ENCODE peak calls at places on chromosomes 13 and 19, in six cellular contexts. One of them, this sample, is unnamed.

GRCh38 chr13:47126432-47126831 is 229.6 kb upstream of the HTR2A start:
- DNase-seq in endothelial cell: no peak
- DNase-seq in stimulated activated CD8-positive, alpha-beta memory T cell treated with anti-CD3 and anti-CD28 coated beads, Interleukin-2, amount 100 ng/mL, for 1 hour: no peak
- DNase-seq in WTC11: no peak
- DNase-seq in GM20000: no peak
- DNase-seq in A172: no peak
- DNase-seq in this sample: no peak

GRCh38 chr19:4379383-4380253 is 20.7 kb downstream of the SH3GL1 start:
- DNase-seq in endothelial cell: no peak
- DNase-seq in stimulated activated CD8-positive, alpha-beta memory T cell treated with anti-CD3 and anti-CD28 coated beads, Interleukin-2, amount 100 ng/mL, for 1 hour: no peak
- DNase-seq in WTC11: no peak
- DNase-seq in GM20000: peak
- DNase-seq in A172: peak
- DNase-seq in this sample: peak

GRCh38 chr19:48543121-48543710 is 8.8 kb upstream of the SULT2B1 start:
- DNase-seq in endothelial cell: no peak
- DNase-seq in stimulated activated CD8-positive, alpha-beta memory T cell treated with anti-CD3 and anti-CD28 coated beads, Interleukin-2, amount 100 ng/mL, for 1 hour: no peak
- DNase-seq in WTC11: no peak
- DNase-seq in GM20000: no peak
- DNase-seq in A172: peak
- DNase-seq in this sample: peak

GRCh38 chr19:29596885-29597525 is 9.1 kb upstream of the POP4 start:
- DNase-seq in endothelial cell: peak
- DNase-seq in stimulated activated CD8-positive, alpha-beta memory T cell treated with anti-CD3 and anti-CD28 coated beads, Interleukin-2, amount 100 ng/mL, for 1 hour: no peak
- DNase-seq in WTC11: no peak
- DNase-seq in GM20000: no peak
- DNase-seq in A172: peak
- DNase-seq in this sample: no peak

GRCh38 chr13:53201454-53202225 is 173.0 kb downstream of the OLFM4 start:
- DNase-seq in endothelial cell: peak
- DNase-seq in stimulated activated CD8-positive, alpha-beta memory T cell treated with anti-CD3 and anti-CD28 coated beads, Interleukin-2, amount 100 ng/mL, for 1 hour: no peak
- DNase-seq in WTC11: peak
- DNase-seq in GM20000: no peak
- DNase-seq in A172: no peak
- DNase-seq in this sample: no peak

GRCh38 chr13:49638416-49639072 is 10.2 kb downstream of the ARL11 start:
- DNase-seq in endothelial cell: no peak
- DNase-seq in stimulated activated CD8-positive, alpha-beta memory T cell treated with anti-CD3 and anti-CD28 coated beads, Interleukin-2, amount 100 ng/mL, for 1 hour: no peak
- DNase-seq in WTC11: no peak
- DNase-seq in GM20000: no peak
- DNase-seq in A172: no peak
- DNase-seq in this sample: no peak

GRCh38 chr13:32427852-32428580 is at the start of gene N4BP2L1:
- DNase-seq in endothelial cell: peak
- DNase-seq in stimulated activated CD8-positive, alpha-beta memory T cell treated with anti-CD3 and anti-CD28 coated beads, Interleukin-2, amount 100 ng/mL, for 1 hour: peak
- DNase-seq in WTC11: peak
- DNase-seq in GM20000: peak
- DNase-seq in A172: peak
- DNase-seq in this sample: no peak

GRCh38 chr19:11111117-11111770 is 22.0 kb downstream of the LDLR start:
- DNase-seq in endothelial cell: no peak
- DNase-seq in stimulated activated CD8-positive, alpha-beta memory T cell treated with anti-CD3 and anti-CD28 coated beads, Interleukin-2, amount 100 ng/mL, for 1 hour: no peak
- DNase-seq in WTC11: no peak
- DNase-seq in GM20000: no peak
- DNase-seq in A172: no peak
- DNase-seq in this sample: no peak

GRCh38 chr13:64643066-64643465 is 2587.1 kb downstream of the PCDH9 start:
- DNase-seq in endothelial cell: no peak
- DNase-seq in stimulated activated CD8-positive, alpha-beta memory T cell treated with anti-CD3 and anti-CD28 coated beads, Interleukin-2, amount 100 ng/mL, for 1 hour: no peak
- DNase-seq in WTC11: no peak
- DNase-seq in GM20000: no peak
- DNase-seq in A172: no peak
- DNase-seq in this sample: no peak

GRCh38 chr19:55472463-55472862 is 4.0 kb upstream of the ZNF628 start:
- DNase-seq in endothelial cell: no peak
- DNase-seq in stimulated activated CD8-positive, alpha-beta memory T cell treated with anti-CD3 and anti-CD28 coated beads, Interleukin-2, amount 100 ng/mL, for 1 hour: no peak
- DNase-seq in WTC11: no peak
- DNase-seq in GM20000: no peak
- DNase-seq in A172: peak
- DNase-seq in this sample: peak

GRCh38 chr13:111494641-111495040 is 174.2 kb downstream of the TEX29 start:
- DNase-seq in endothelial cell: no peak
- DNase-seq in stimulated activated CD8-positive, alpha-beta memory T cell treated with anti-CD3 and anti-CD28 coated beads, Interleukin-2, amount 100 ng/mL, for 1 hour: no peak
- DNase-seq in WTC11: no peak
- DNase-seq in GM20000: no peak
- DNase-seq in A172: no peak
- DNase-seq in this sample: no peak

GRCh38 chr19:46372901-46373572 is 26.1 kb downstream of the PPP5C start:
- DNase-seq in endothelial cell: peak
- DNase-seq in stimulated activated CD8-positive, alpha-beta memory T cell treated with anti-CD3 and anti-CD28 coated beads, Interleukin-2, amount 100 ng/mL, for 1 hour: no peak
- DNase-seq in WTC11: peak
- DNase-seq in GM20000: no peak
- DNase-seq in A172: peak
- DNase-seq in this sample: peak

GRCh38 chr19:35513231-35513974 is at the start of gene DMKN:
- DNase-seq in endothelial cell: no peak
- DNase-seq in stimulated activated CD8-positive, alpha-beta memory T cell treated with anti-CD3 and anti-CD28 coated beads, Interleukin-2, amount 100 ng/mL, for 1 hour: no peak
- DNase-seq in WTC11: no peak
- DNase-seq in GM20000: no peak
- DNase-seq in A172: no peak
- DNase-seq in this sample: peak

GRCh38 chr13:27293051-27293691 is 22.5 kb downstream of the RASL11A start:
- DNase-seq in endothelial cell: no peak
- DNase-seq in stimulated activated CD8-positive, alpha-beta memory T cell treated with anti-CD3 and anti-CD28 coated beads, Interleukin-2, amount 100 ng/mL, for 1 hour: no peak
- DNase-seq in WTC11: no peak
- DNase-seq in GM20000: no peak
- DNase-seq in A172: no peak
- DNase-seq in this sample: no peak

GRCh38 chr19:57437931-57438330 is 2.8 kb downstream of the ZNF749 start:
- DNase-seq in endothelial cell: no peak
- DNase-seq in stimulated activated CD8-positive, alpha-beta memory T cell treated with anti-CD3 and anti-CD28 coated beads, Interleukin-2, amount 100 ng/mL, for 1 hour: no peak
- DNase-seq in WTC11: no peak
- DNase-seq in GM20000: no peak
- DNase-seq in A172: no peak
- DNase-seq in this sample: no peak

GRCh38 chr13:76222511-76222910 is 586.4 kb downstream of the LMO7 start:
- DNase-seq in endothelial cell: no peak
- DNase-seq in stimulated activated CD8-positive, alpha-beta memory T cell treated with anti-CD3 and anti-CD28 coated beads, Interleukin-2, amount 100 ng/mL, for 1 hour: no peak
- DNase-seq in WTC11: no peak
- DNase-seq in GM20000: no peak
- DNase-seq in A172: no peak
- DNase-seq in this sample: no peak

GRCh38 chr13:38366954-38367645 is 17.4 kb downstream of the UFM1 start:
- DNase-seq in endothelial cell: no peak
- DNase-seq in stimulated activated CD8-positive, alpha-beta memory T cell treated with anti-CD3 and anti-CD28 coated beads, Interleukin-2, amount 100 ng/mL, for 1 hour: no peak
- DNase-seq in WTC11: no peak
- DNase-seq in GM20000: no peak
- DNase-seq in A172: peak
- DNase-seq in this sample: no peak

GRCh38 chr13:51679616-51680015 is 95.4 kb downstream of the WDFY2 start:
- DNase-seq in endothelial cell: no peak
- DNase-seq in stimulated activated CD8-positive, alpha-beta memory T cell treated with anti-CD3 and anti-CD28 coated beads, Interleukin-2, amount 100 ng/mL, for 1 hour: no peak
- DNase-seq in WTC11: no peak
- DNase-seq in GM20000: no peak
- DNase-seq in A172: no peak
- DNase-seq in this sample: no peak

GRCh38 chr13:67134322-67135129 is 95.6 kb downstream of the PCDH9 start:
- DNase-seq in endothelial cell: no peak
- DNase-seq in stimulated activated CD8-positive, alpha-beta memory T cell treated with anti-CD3 and anti-CD28 coated beads, Interleukin-2, amount 100 ng/mL, for 1 hour: no peak
- DNase-seq in WTC11: no peak
- DNase-seq in GM20000: no peak
- DNase-seq in A172: no peak
- DNase-seq in this sample: no peak

GRCh38 chr13:108195146-108195545 is 20.2 kb downstream of the LIG4 start:
- DNase-seq in endothelial cell: no peak
- DNase-seq in stimulated activated CD8-positive, alpha-beta memory T cell treated with anti-CD3 and anti-CD28 coated beads, Interleukin-2, amount 100 ng/mL, for 1 hour: no peak
- DNase-seq in WTC11: no peak
- DNase-seq in GM20000: no peak
- DNase-seq in A172: no peak
- DNase-seq in this sample: peak

GRCh38 chr13:42394361-42395065 is 122.6 kb downstream of the AKAP11 start:
- DNase-seq in endothelial cell: no peak
- DNase-seq in stimulated activated CD8-positive, alpha-beta memory T cell treated with anti-CD3 and anti-CD28 coated beads, Interleukin-2, amount 100 ng/mL, for 1 hour: no peak
- DNase-seq in WTC11: no peak
- DNase-seq in GM20000: no peak
- DNase-seq in A172: no peak
- DNase-seq in this sample: no peak

GRCh38 chr19:45505151-45505995 is 1.9 kb upstream of the VASP start:
- DNase-seq in endothelial cell: no peak
- DNase-seq in stimulated activated CD8-positive, alpha-beta memory T cell treated with anti-CD3 and anti-CD28 coated beads, Interleukin-2, amount 100 ng/mL, for 1 hour: no peak
- DNase-seq in WTC11: no peak
- DNase-seq in GM20000: no peak
- DNase-seq in A172: no peak
- DNase-seq in this sample: peak

GRCh38 chr13:39369161-39369890 is 233.7 kb downstream of the LHFPL6 start:
- DNase-seq in endothelial cell: no peak
- DNase-seq in stimulated activated CD8-positive, alpha-beta memory T cell treated with anti-CD3 and anti-CD28 coated beads, Interleukin-2, amount 100 ng/mL, for 1 hour: no peak
- DNase-seq in WTC11: no peak
- DNase-seq in GM20000: no peak
- DNase-seq in A172: no peak
- DNase-seq in this sample: no peak

GRCh38 chr19:19776206-19777008 is 43.5 kb upstream of the ZNF14 start:
- DNase-seq in endothelial cell: peak
- DNase-seq in stimulated activated CD8-positive, alpha-beta memory T cell treated with anti-CD3 and anti-CD28 coated beads, Interleukin-2, amount 100 ng/mL, for 1 hour: peak
- DNase-seq in WTC11: peak
- DNase-seq in GM20000: peak
- DNase-seq in A172: peak
- DNase-seq in this sample: peak

GRCh38 chr13:78372581-78372980 is 230.8 kb downstream of the POU4F1 start:
- DNase-seq in endothelial cell: no peak
- DNase-seq in stimulated activated CD8-positive, alpha-beta memory T cell treated with anti-CD3 and anti-CD28 coated beads, Interleukin-2, amount 100 ng/mL, for 1 hour: no peak
- DNase-seq in WTC11: no peak
- DNase-seq in GM20000: no peak
- DNase-seq in A172: no peak
- DNase-seq in this sample: no peak

GRCh38 chr13:41500501-41500900 is 43.2 kb downstream of the RGCC start:
- DNase-seq in endothelial cell: no peak
- DNase-seq in stimulated activated CD8-positive, alpha-beta memory T cell treated with anti-CD3 and anti-CD28 coated beads, Interleukin-2, amount 100 ng/mL, for 1 hour: no peak
- DNase-seq in WTC11: no peak
- DNase-seq in GM20000: no peak
- DNase-seq in A172: peak
- DNase-seq in this sample: peak

GRCh38 chr13:111658150-111659100 is 338.0 kb downstream of the TEX29 start:
- DNase-seq in endothelial cell: peak
- DNase-seq in stimulated activated CD8-positive, alpha-beta memory T cell treated with anti-CD3 and anti-CD28 coated beads, Interleukin-2, amount 100 ng/mL, for 1 hour: no peak
- DNase-seq in WTC11: peak
- DNase-seq in GM20000: no peak
- DNase-seq in A172: no peak
- DNase-seq in this sample: no peak

GRCh38 chr19:8113017-8113416 is 36.4 kb downstream of the FBN3 start:
- DNase-seq in endothelial cell: no peak
- DNase-seq in stimulated activated CD8-positive, alpha-beta memory T cell treated with anti-CD3 and anti-CD28 coated beads, Interleukin-2, amount 100 ng/mL, for 1 hour: no peak
- DNase-seq in WTC11: no peak
- DNase-seq in GM20000: no peak
- DNase-seq in A172: no peak
- DNase-seq in this sample: peak

GRCh38 chr13:99280166-99280565 is 22.0 kb upstream of the GPR18 start:
- DNase-seq in endothelial cell: no peak
- DNase-seq in stimulated activated CD8-positive, alpha-beta memory T cell treated with anti-CD3 and anti-CD28 coated beads, Interleukin-2, amount 100 ng/mL, for 1 hour: no peak
- DNase-seq in WTC11: no peak
- DNase-seq in GM20000: no peak
- DNase-seq in A172: no peak
- DNase-seq in this sample: no peak

GRCh38 chr13:75079226-75079625 is 402.7 kb downstream of the TBC1D4 start:
- DNase-seq in endothelial cell: no peak
- DNase-seq in stimulated activated CD8-positive, alpha-beta memory T cell treated with anti-CD3 and anti-CD28 coated beads, Interleukin-2, amount 100 ng/mL, for 1 hour: no peak
- DNase-seq in WTC11: no peak
- DNase-seq in GM20000: no peak
- DNase-seq in A172: peak
- DNase-seq in this sample: peak

GRCh38 chr13:103046676-103047075 is 19.5 kb downstream of the SLC10A2 start:
- DNase-seq in endothelial cell: no peak
- DNase-seq in stimulated activated CD8-positive, alpha-beta memory T cell treated with anti-CD3 and anti-CD28 coated beads, Interleukin-2, amount 100 ng/mL, for 1 hour: no peak
- DNase-seq in WTC11: no peak
- DNase-seq in GM20000: no peak
- DNase-seq in A172: no peak
- DNase-seq in this sample: no peak

GRCh38 chr19:56350416-56351045 is 35.9 kb upstream of the ZSCAN5A start:
- DNase-seq in endothelial cell: peak
- DNase-seq in stimulated activated CD8-positive, alpha-beta memory T cell treated with anti-CD3 and anti-CD28 coated beads, Interleukin-2, amount 100 ng/mL, for 1 hour: no peak
- DNase-seq in WTC11: peak
- DNase-seq in GM20000: peak
- DNase-seq in A172: peak
- DNase-seq in this sample: peak

GRCh38 chr13:81480634-81481033 is 1139.7 kb upstream of the SPRY2 start:
- DNase-seq in endothelial cell: no peak
- DNase-seq in stimulated activated CD8-positive, alpha-beta memory T cell treated with anti-CD3 and anti-CD28 coated beads, Interleukin-2, amount 100 ng/mL, for 1 hour: no peak
- DNase-seq in WTC11: no peak
- DNase-seq in GM20000: no peak
- DNase-seq in A172: no peak
- DNase-seq in this sample: no peak

GRCh38 chr19:45254044-45254531 is 3.0 kb downstream of the MARK4 start:
- DNase-seq in endothelial cell: no peak
- DNase-seq in stimulated activated CD8-positive, alpha-beta memory T cell treated with anti-CD3 and anti-CD28 coated beads, Interleukin-2, amount 100 ng/mL, for 1 hour: no peak
- DNase-seq in WTC11: peak
- DNase-seq in GM20000: no peak
- DNase-seq in A172: no peak
- DNase-seq in this sample: no peak

GRCh38 chr13:39581177-39581576 is 21.8 kb downstream of the LHFPL6 start:
- DNase-seq in endothelial cell: no peak
- DNase-seq in stimulated activated CD8-positive, alpha-beta memory T cell treated with anti-CD3 and anti-CD28 coated beads, Interleukin-2, amount 100 ng/mL, for 1 hour: no peak
- DNase-seq in WTC11: no peak
- DNase-seq in GM20000: no peak
- DNase-seq in A172: no peak
- DNase-seq in this sample: no peak

GRCh38 chr19:3080281-3080680 is 13.9 kb upstream of the GNA11 start:
- DNase-seq in endothelial cell: no peak
- DNase-seq in stimulated activated CD8-positive, alpha-beta memory T cell treated with anti-CD3 and anti-CD28 coated beads, Interleukin-2, amount 100 ng/mL, for 1 hour: no peak
- DNase-seq in WTC11: no peak
- DNase-seq in GM20000: no peak
- DNase-seq in A172: peak
- DNase-seq in this sample: no peak

GRCh38 chr13:29597246-29597645 is 1.8 kb upstream of the SLC7A1 start:
- DNase-seq in endothelial cell: no peak
- DNase-seq in stimulated activated CD8-positive, alpha-beta memory T cell treated with anti-CD3 and anti-CD28 coated beads, Interleukin-2, amount 100 ng/mL, for 1 hour: no peak
- DNase-seq in WTC11: no peak
- DNase-seq in GM20000: no peak
- DNase-seq in A172: no peak
- DNase-seq in this sample: no peak

This sample was measured in NCI-H226.